ENCODE peak calls at places on chromosome X, in five cellular contexts. C is mammary epithelial cell, T is GM12865, P is right lobe of liver, O is adrenal gland. U is an unnamed sample.

GRCh38 chrX:54807524-54808108 is at the start of gene MAGED2:
- DNase-seq in C (no peak), T (no peak), P (no peak), O (peak), U (no peak)

GRCh38 chrX:51461053-51462050 is 35.0 kb downstream of the NUDT11 start:
- DNase-seq in C (peak), T (peak), P (no peak), O (no peak), U (no peak)

GRCh38 chrX:44342866-44343265 is 606 bp downstream of the EFHC2 start:
- DNase-seq in C (no peak), T (no peak), P (no peak), O (no peak), U (no peak)

GRCh38 chrX:71253253-71254091 is 468 bp downstream of the ZMYM3 start:
- DNase-seq in C (no peak), T (peak), P (no peak), O (peak), U (peak)

GRCh38 chrX:121013897-121014455 is 28.4 kb upstream of the CT47A1 start:
- DNase-seq in C (no peak), T (no peak), P (no peak), O (no peak), U (no peak)

GRCh38 chrX:66360894-66361293 is 196.8 kb downstream of the HEPH start:
- DNase-seq in C (no peak), T (no peak), P (no peak), O (no peak), U (no peak)

GRCh38 chrX:100829730-100830129 is 9.5 kb downstream of the CSTF2 start:
- DNase-seq in C (peak), T (peak), P (no peak), O (no peak), U (no peak)

GRCh38 chrX:97876697-97877407 is 993.1 kb downstream of the RPA4 start:
- DNase-seq in C (no peak), T (no peak), P (no peak), O (no peak), U (no peak)

GRCh38 chrX:123860506-123860840 is 620 bp downstream of the XIAP start:
- DNase-seq in C (no peak), T (peak), P (no peak), O (peak), U (no peak)

GRCh38 chrX:103187953-103188475 is 26.9 kb upstream of the BEX4 start:
- DNase-seq in C (peak), T (no peak), P (no peak), O (no peak), U (no peak)

GRCh38 chrX:20267599-20267923 is 852 bp upstream of the RPS6KA3 start:
- DNase-seq in C (no peak), T (no peak), P (no peak), O (no peak), U (no peak)

GRCh38 chrX:65647801-65648200 is 19.7 kb upstream of the MSN start:
- DNase-seq in C (no peak), T (no peak), P (no peak), O (no peak), U (no peak)

GRCh38 chrX:75118296-75118695 is 37.8 kb downstream of the ABCB7 start:
- DNase-seq in C (no peak), T (no peak), P (no peak), O (no peak), U (no peak)

GRCh38 chrX:10071451-10072163 is 85.2 kb upstream of the CLCN4 start:
- DNase-seq in C (no peak), T (no peak), P (no peak), O (no peak), U (no peak)

GRCh38 chrX:120365320-120365719 is 3.4 kb downstream of the ATP1B4 start:
- DNase-seq in C (no peak), T (peak), P (peak), O (peak), U (peak)

GRCh38 chrX:44952329-44953027 is 79.5 kb downstream of the KDM6A start:
- DNase-seq in C (no peak), T (no peak), P (no peak), O (no peak), U (no peak)

GRCh38 chrX:118183606-118184005 is 67.0 kb upstream of the KLHL13 start:
- DNase-seq in C (no peak), T (no peak), P (no peak), O (no peak), U (no peak)
- TF ChIP-seq CTCF in C (peak), T (peak), P (peak), O (no peak), U (no peak)

GRCh38 chrX:33336783-33337182 is 125.4 kb upstream of the DMD start:
- DNase-seq in C (peak), T (peak), P (no peak), O (peak), U (no peak)
- TF ChIP-seq CTCF in C (peak), T (no peak), P (peak), O (peak), U (no peak)

DNA sequence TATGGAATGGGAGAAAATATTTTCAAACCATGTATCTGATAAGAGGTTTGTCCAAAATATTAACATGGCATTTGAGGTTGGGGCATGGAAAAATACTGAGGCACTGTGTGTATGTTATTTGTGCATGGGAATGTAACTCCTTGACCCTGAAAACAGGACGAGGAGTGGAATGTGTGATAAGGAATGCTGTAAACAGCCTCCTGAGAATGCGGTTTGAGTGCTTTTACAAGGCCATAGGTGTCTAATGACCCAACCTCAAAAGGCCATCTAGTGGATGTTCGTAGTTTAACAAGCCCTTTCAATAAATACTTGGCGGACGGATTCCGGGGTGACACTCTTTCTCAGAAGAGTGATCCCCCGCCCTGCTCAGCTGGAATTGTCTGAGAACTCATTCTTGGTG is 162.9 kb upstream of the USP9X start:
- DNase-seq in C (peak), T (peak), P (no peak), O (no peak), U (no peak)
- TF ChIP-seq CTCF in C (peak), T (peak), P (no peak), O (peak), U (no peak)

DNA sequence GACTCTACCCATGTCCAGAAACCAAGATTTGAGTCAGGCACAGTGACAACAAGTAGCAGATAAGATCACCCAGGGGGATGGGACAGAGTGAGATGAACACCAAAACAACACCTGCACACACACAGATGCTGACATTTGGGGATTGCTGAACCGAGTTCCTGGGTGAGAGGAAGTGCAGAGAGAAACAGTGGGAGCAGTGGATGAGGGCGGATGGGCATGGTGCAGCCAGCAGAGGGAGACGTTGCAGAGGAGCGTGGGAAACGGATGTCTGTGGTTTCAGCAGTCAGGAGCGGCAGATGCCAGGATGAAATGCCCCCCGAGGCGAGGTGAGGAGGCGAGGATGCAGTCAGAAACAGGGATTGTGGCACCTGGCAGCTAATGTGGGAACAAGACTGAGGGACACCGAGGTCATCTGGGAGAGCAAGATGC is 78.6 kb upstream of the STS start:
- DNase-seq in C (peak), T (peak), P (no peak), O (no peak), U (no peak)
- TF ChIP-seq CTCF in C (peak), T (peak), P (peak), O (peak), U (no peak)

DNA sequence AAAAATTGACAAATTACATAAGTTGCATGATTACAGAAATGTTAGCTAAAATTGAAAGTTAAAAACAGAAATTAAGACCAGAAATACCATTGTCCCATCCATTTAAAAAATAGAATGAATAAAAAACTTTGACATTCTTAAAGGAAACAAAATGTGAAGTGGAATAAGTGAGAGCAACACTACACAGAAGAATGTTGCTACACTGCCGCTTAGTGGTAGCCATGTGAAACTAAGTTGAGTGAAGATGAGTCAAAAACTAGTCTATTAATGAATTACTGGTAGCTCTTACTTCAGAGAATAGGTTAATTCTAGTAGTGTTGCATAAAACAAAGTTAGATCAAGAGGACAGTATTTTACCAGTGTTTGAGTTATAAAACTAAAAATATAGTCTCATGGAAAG is 571.0 kb upstream of the KLHL4 start:
- DNase-seq in C (peak), T (peak), P (no peak), O (no peak), U (no peak)
- TF ChIP-seq CTCF in C (peak), T (peak), P (peak), O (peak), U (no peak)

DNA sequence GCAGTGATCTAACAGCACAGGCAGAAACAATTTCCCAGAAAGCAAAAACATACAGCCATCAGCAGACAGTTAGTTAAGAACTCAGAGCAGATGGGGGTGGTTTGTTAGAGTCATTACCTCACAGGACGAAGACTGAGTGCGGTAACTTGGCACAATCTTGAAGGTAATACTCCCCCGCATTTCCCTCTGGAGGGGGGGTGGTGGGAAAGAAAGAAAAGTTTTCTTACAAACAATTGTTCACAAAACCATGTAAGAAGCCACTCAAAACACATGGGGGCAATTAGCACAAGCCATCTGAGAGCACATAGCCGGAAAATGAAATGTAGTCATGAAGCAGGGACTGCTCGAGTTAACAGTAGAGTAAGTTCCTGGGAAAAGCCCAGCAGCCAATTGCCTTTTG is 112.5 kb downstream of the NYX start:
- DNase-seq in C (no peak), T (no peak), P (no peak), O (no peak), U (no peak)
- TF ChIP-seq CTCF in C (no peak), T (no peak), P (no peak), O (no peak), U (no peak)

DNA sequence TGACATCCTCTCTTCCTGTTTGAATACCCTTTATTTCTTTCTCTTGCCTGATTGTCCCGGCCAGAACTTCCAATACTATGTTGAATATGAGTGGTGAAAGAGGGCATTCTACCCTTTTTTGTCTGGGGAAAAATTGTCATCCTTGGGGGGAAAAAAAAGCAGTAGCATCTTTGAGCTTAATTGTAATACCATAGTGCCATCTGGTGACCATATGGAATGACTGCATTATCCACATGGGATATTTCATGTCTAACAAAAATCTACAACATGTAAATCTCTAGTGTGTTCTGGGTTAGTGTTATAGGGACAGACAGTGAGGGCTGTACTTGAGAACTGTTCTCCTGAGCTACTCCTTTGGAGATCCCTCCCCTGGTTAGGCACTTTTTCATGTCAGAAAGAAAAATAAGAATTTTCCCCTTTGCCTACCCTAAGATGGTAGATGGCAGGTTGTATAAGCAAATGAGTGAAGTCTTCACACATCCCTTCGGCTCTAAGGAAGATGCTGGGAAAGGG is 26.0 kb downstream of the CAPN6 start:
- DNase-seq in C (peak), T (peak), P (no peak), O (no peak), U (no peak)
- TF ChIP-seq CTCF in C (peak), T (peak), P (peak), O (peak), U (no peak)

DNA sequence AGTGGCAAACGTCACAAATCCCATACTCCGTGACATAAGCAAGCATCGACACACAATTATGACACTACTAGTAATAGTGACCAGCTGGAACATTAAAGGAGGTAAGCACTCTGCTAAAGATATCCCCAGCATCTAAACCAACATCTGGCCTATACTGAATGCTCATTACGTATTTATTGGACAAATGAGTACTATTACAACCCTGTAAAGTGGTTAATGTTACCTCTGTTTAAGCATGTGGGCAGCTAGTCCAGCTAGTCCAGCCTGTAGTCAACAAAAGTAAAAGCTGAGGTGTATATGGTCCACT is 419 bp upstream of the RPGR start:
- DNase-seq in C (no peak), T (no peak), P (no peak), O (no peak), U (no peak)
- TF ChIP-seq CTCF in C (no peak), T (no peak), P (no peak), O (no peak), U (peak)

DNA sequence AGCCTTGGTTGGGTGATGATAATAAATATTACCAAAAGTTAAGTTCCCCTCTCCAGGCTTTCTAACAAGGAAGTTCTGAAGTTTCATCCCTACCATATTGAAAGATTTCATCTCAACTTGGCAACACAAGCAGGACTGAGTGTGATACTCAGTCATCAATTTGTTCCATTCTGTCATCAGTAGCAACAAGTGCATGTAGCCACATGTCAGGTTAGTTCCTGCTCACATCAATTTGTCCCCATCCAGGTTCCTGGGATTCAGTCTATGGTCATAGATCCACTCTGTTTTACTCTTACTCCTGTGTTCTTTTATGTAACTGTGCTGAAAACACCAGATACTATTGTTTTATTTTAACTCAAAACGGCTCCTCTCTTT is 22.2 kb downstream of the SMPX start:
- DNase-seq in C (peak), T (no peak), P (no peak), O (no peak), U (no peak)
- TF ChIP-seq CTCF in C (no peak), T (no peak), P (no peak), O (no peak), U (no peak)

DNA sequence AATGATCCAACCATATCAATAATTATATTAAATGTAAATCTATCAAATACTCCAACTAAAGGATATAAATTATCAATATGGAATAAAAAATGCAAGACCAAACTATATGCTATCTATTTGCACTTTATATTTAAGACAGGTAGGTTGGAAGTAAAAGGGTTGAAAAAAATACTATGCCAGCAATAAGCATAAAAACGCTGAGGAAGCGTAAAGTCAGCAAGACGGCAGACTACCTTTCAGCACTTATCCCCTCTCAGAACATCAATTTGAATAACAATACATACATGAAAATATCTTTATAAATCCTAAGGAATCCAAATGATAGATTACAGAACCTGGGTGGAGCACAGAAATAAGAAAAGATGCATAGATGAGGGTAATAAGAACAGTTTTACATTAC is 14.0 kb upstream of the GABRA3 start:
- DNase-seq in C (no peak), T (no peak), P (no peak), O (no peak), U (no peak)
- TF ChIP-seq CTCF in C (no peak), T (no peak), P (no peak), O (no peak), U (no peak)

U was measured in natural killer cell.